ENCODE peak calls at places on chromosomes 7 and 10, in four cellular contexts. C, Y, R and E are unnamed samples.

GRCh38 chr7:82384051-82384464 is 59.5 kb downstream of the CACNA2D1 start:
- DNase-seq in C (no peak), Y (no peak), R (no peak), E (no peak)

GRCh38 chr10:110007171-110007700 is 548 bp upstream of the ADD3 start:
- DNase-seq in C (peak), Y (no peak), R (peak), E (peak)

GRCh38 chr10:84059526-84059925 is 79.8 kb upstream of the GHITM start:
- DNase-seq in C (no peak), Y (no peak), R (peak), E (no peak)

GRCh38 chr10:28410420-28411135 is 107.7 kb upstream of the MPP7 start:
- DNase-seq in C (no peak), Y (no peak), R (peak), E (no peak)

GRCh38 chr7:116670409-116671036 is 1.5 kb upstream of the MET start:
- DNase-seq in C (peak), Y (no peak), R (no peak), E (no peak)

GRCh38 chr7:126696236-126696635 is 556.5 kb downstream of the GRM8 start:
- DNase-seq in C (no peak), Y (no peak), R (no peak), E (no peak)

GRCh38 chr10:31358688-31359330 is 39.8 kb downstream of the ZEB1 start:
- DNase-seq in C (peak), Y (no peak), R (no peak), E (no peak)

GRCh38 chr10:58807631-58808024 is 295.0 kb downstream of the BICC1 start:
- DNase-seq in C (peak), Y (no peak), R (no peak), E (no peak)

GRCh38 chr7:3415730-3416366 is 114.8 kb downstream of the SDK1 start:
- DNase-seq in C (no peak), Y (no peak), R (no peak), E (no peak)

GRCh38 chr10:101380353-101381017 is 26.5 kb downstream of the BTRC start:
- DNase-seq in C (no peak), Y (no peak), R (no peak), E (no peak)

GRCh38 chr10:22022257-22023051 is 18.9 kb upstream of the DNAJC1 start:
- DNase-seq in C (no peak), Y (no peak), R (no peak), E (peak)

GRCh38 chr7:152512711-152513110 is 76.9 kb upstream of the KMT2C start:
- DNase-seq in C (no peak), Y (no peak), R (no peak), E (peak)

GRCh38 chr7:157565981-157566630 is 229.3 kb downstream of the DNAJB6 start:
- DNase-seq in C (no peak), Y (peak), R (no peak), E (no peak)
- H3K27ac ChIP-seq in C (no peak), Y (peak), R (no peak), E (no peak)

GRCh38 chr7:12369700-12370099 is 34.0 kb downstream of the VWDE start:
- DNase-seq in C (no peak), Y (no peak), R (peak), E (no peak)
- H2BK5ac ChIP-seq in C (no peak), Y (no peak), R (no peak), E (no peak)

DNA sequence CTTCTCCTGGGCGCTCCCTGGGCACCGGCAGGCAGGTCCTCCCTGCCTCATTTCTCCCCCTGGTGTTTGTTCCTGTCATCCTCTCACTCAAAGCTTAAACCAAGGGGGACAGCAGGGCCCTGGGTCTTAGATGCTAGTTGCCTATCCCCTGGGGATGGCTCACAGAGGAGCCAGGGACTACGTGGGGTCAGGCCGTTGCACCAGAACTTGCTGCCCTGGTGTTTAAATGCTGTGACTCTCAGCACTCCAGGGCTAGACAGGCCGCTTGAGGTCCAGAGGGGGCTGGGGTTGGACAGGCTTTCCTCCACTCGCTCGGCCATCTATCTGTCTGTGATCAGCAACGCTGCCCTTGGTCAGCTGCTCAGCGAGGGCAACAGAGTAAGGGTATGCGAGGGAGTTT is 340.3 kb downstream of the CXCL12 start:
- DNase-seq in C (no peak), Y (no peak), R (no peak), E (peak)
- H4K8ac ChIP-seq in C (no peak), Y (no peak), R (no peak), E (peak)

DNA sequence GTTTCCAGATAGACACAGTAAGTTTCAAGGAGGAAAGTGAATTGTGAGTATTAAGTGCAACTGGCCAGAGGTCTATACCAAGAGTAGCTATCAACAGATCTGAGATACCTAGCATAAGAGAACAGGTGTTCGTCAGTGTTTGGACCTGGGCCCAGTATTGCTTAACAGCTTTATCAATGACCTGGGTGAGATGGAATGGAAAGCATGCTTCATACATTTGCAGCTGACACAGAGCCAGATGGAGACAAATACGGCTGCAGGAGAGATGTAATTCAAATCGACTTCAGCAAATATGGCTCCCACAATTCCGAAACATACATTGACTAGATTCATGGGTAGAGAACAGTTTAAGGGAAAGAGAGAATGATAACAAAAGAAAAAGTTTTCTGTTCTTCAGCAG is 27.8 kb upstream of the COBL start:
- DNase-seq in C (no peak), Y (no peak), R (no peak), E (peak)
- H3K27ac ChIP-seq in C (no peak), Y (no peak), R (no peak), E (no peak)

GRCh38 chr7:123557631-123558505 is at the start of gene NDUFA5:
- DNase-seq in C (peak), Y (peak), R (peak), E (peak)
- H2BK5ac ChIP-seq in C (peak), Y (no peak), R (no peak), E (no peak)

GRCh38 chr7:157845203-157845810 is 508.5 kb downstream of the DNAJB6 start:
- DNase-seq in C (no peak), Y (no peak), R (no peak), E (no peak)
- H4K8ac ChIP-seq in C (no peak), Y (no peak), R (no peak), E (no peak)

DNA sequence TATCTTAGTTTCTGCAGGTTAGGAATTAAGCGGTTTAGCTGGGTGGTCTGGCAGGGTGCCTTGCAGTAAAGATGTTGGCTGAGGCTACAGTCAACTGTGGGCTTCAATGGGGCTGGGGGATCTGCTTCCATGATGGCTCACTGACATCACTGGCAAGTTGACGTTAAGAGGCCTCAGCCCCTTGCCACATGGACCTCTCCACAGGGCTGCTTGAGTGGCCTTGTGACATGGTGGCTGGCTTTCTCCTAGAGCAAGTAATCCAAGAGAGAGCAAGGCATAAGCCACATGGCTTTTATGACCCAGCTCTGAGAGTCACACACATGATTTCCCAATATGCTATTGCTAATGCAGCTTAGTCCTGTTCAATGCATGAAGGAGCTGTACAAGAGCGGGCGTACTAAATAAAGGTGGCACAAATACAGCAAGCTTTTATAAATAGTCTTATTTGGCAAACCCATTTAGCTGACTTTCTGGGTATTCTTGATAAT is 109.1 kb downstream of the SEPTIN7 start:
- DNase-seq in C (no peak), Y (no peak), R (no peak), E (no peak)
- H3K27ac ChIP-seq in C (no peak), Y (no peak), R (no peak), E (no peak)

GRCh38 chr7:138354066-138354465 is 106.0 kb upstream of the TRIM24 start:
- DNase-seq in C (no peak), Y (no peak), R (no peak), E (no peak)

GRCh38 chr7:138355254-138355653 is 104.8 kb upstream of the TRIM24 start:
- DNase-seq in C (no peak), Y (no peak), R (no peak), E (no peak)

GRCh38 chr7:138359891-138360582 is 100.0 kb upstream of the TRIM24 start:
- DNase-seq in C (no peak), Y (no peak), R (no peak), E (no peak)

GRCh38 chr7:138363721-138364120 is 96.3 kb upstream of the TRIM24 start:
- DNase-seq in C (no peak), Y (no peak), R (no peak), E (no peak)

GRCh38 chr7:138358850-138359341 is 101.2 kb upstream of the TRIM24 start:
- DNase-seq in C (no peak), Y (no peak), R (peak), E (peak)
- H2BK5ac ChIP-seq in C (no peak), Y (no peak), R (no peak), E (no peak)

DNA sequence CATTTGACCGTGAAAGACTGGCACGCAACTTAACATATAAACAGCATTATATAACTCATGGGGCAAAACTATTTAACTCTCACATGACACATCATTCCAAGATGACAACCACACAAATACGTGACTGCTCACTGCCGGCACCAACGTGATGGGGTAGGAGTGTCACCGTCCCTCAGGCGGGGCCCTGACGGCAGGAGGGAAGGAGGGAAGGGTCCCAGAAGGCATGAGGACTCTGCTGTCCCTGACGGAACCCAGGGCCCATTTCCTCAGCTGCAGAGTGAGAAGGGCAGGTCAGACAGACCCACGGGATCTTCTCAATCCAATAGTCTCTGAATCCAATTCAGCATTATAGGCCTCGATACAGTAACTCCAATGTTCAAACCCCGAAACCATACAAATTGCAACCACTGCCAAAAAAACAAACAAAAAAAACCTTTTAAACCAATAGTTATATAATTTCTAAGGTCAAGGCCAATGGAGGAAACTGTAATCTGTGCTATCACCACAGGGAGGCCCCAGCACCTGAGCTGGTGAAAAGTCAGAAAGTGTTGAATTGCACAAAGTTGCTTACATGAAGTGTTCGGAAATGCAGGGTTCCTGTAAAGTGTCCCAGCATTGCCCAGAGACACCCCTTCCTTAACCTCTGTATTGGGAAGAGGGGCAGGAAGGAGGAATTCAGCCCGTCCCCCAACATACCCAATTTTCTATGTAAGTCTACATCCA is 137.4 kb downstream of the TNS3 start:
- DNase-seq in C (no peak), Y (no peak), R (peak), E (peak)
- H4K8ac ChIP-seq in C (no peak), Y (no peak), R (no peak), E (no peak)

GRCh38 chr7:24668922-24669635 is 88.2 kb downstream of the GSDME start:
- DNase-seq in C (peak), Y (no peak), R (no peak), E (no peak)
- H3K27ac ChIP-seq in C (no peak), Y (no peak), R (no peak), E (no peak)